ENCODE peak calls at places on chromosomes 13 and 19, in ten cellular contexts. V is IMR-90, M is vagina, D is Peyer's patch, F is stomach, P is ovary, S is transverse colon, Z is right lobe of liver, U is uterus, W is HCT116. G is an unnamed sample.

GRCh38 chr19:49875801-49876421 is 1.2 kb downstream of the AKT1S1 start:
- DNase-seq in V (peak), M (no peak), D (peak), F (no peak), P (peak), S (peak), Z (peak), U (peak), W (no peak), G (peak)

GRCh38 chr13:102045713-102046112 is 356.1 kb downstream of the FGF14 start:
- DNase-seq in V (no peak), M (no peak), D (no peak), F (no peak), P (no peak), S (no peak), Z (no peak), U (no peak), W (no peak), G (no peak)

GRCh38 chr13:31204592-31204991 is 4.8 kb downstream of the B3GLCT start:
- DNase-seq in V (peak), M (no peak), D (no peak), F (no peak), P (no peak), S (no peak), Z (no peak), U (peak), W (peak), G (no peak)

GRCh38 chr19:2976609-2977000 is 759 bp upstream of the TLE6 start:
- DNase-seq in V (no peak), M (no peak), D (no peak), F (no peak), P (no peak), S (no peak), Z (no peak), U (no peak), W (no peak), G (no peak)

GRCh38 chr13:41610426-41610825 is 153.1 kb downstream of the RGCC start:
- DNase-seq in V (peak), M (no peak), D (no peak), F (peak), P (no peak), S (no peak), Z (no peak), U (no peak), W (no peak), G (peak)

GRCh38 chr13:102846261-102847015 is 606 bp downstream of the ERCC5 start:
- DNase-seq in V (peak), M (no peak), D (peak), F (peak), P (no peak), S (peak), Z (peak), U (peak), W (peak), G (peak)

GRCh38 chr19:4722671-4723464 is 774 bp downstream of the DPP9 start:
- DNase-seq in V (peak), M (no peak), D (peak), F (peak), P (peak), S (no peak), Z (peak), U (peak), W (no peak), G (no peak)

GRCh38 chr13:27535546-27535945 is 84.8 kb downstream of the LNX2 start:
- DNase-seq in V (no peak), M (no peak), D (no peak), F (no peak), P (no peak), S (no peak), Z (no peak), U (no peak), W (no peak), G (no peak)

GRCh38 chr13:90375851-90376250 is 971.6 kb upstream of the MIR17HG start:
- DNase-seq in V (no peak), M (no peak), D (no peak), F (no peak), P (no peak), S (no peak), Z (no peak), U (no peak), W (no peak), G (no peak)

GRCh38 chr13:30679483-30680330 is 55.6 kb upstream of the ALOX5AP start:
- DNase-seq in V (peak), M (no peak), D (no peak), F (no peak), P (no peak), S (no peak), Z (no peak), U (no peak), W (no peak), G (no peak)

GRCh38 chr19:42206871-42207755 is 10.4 kb downstream of the DEDD2 start:
- DNase-seq in V (peak), M (no peak), D (no peak), F (no peak), P (no peak), S (peak), Z (no peak), U (no peak), W (no peak), G (no peak)

GRCh38 chr13:25372275-25373081 is 704 bp downstream of the ATP8A2 start:
- DNase-seq in V (no peak), M (no peak), D (no peak), F (no peak), P (no peak), S (no peak), Z (no peak), U (no peak), W (no peak), G (no peak)

GRCh38 chr19:49646586-49646985 is 4.6 kb downstream of the SCAF1 start:
- DNase-seq in V (no peak), M (no peak), D (no peak), F (no peak), P (no peak), S (no peak), Z (no peak), U (no peak), W (no peak), G (no peak)

GRCh38 chr19:55089279-55089944 is 13.7 kb downstream of the EPS8L1 start:
- DNase-seq in V (no peak), M (no peak), D (no peak), F (no peak), P (no peak), S (no peak), Z (no peak), U (no peak), W (no peak), G (no peak)

GRCh38 chr19:55092423-55093318 is 17.0 kb downstream of the EPS8L1 start:
- DNase-seq in V (no peak), M (no peak), D (no peak), F (no peak), P (no peak), S (no peak), Z (peak), U (no peak), W (no peak), G (no peak)

GRCh38 chr19:55090564-55090963 is 14.9 kb downstream of the EPS8L1 start:
- DNase-seq in V (no peak), M (no peak), D (no peak), F (no peak), P (no peak), S (no peak), Z (peak), U (no peak), W (no peak), G (no peak)

GRCh38 chr19:55091126-55091910 is 15.6 kb downstream of the EPS8L1 start:
- DNase-seq in V (no peak), M (no peak), D (no peak), F (no peak), P (no peak), S (no peak), Z (peak), U (no peak), W (no peak), G (no peak)

DNA sequence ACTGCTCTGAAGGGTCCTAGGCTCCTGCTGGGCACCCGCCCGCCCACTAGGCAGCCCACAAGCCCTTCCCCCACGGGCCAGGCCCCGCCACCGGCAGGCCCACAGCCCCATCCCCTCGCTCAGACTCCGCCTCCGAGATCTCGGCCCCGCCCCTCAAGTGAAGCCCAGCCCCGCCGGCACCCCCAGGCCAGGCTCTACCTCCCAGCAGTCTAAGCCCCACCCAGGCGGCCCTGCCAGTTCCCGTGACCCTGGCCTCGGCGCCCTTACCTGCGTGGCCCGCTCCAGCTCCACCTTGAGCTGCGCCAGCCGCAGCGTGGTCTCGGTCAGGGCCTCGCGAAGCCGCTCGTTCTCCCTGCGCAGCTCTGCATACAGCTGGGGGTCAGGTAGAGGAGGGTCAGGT is 16.3 kb downstream of the EPS8L1 start:
- DNase-seq in V (no peak), M (no peak), D (no peak), F (no peak), P (no peak), S (no peak), Z (peak), U (no peak), W (no peak), G (no peak)
- TF ChIP-seq POLR2A in V (no peak), M (no peak), D (no peak), F (no peak), P (no peak), S (no peak), Z (no peak), U (no peak), W (no peak), G (no peak)

DNA sequence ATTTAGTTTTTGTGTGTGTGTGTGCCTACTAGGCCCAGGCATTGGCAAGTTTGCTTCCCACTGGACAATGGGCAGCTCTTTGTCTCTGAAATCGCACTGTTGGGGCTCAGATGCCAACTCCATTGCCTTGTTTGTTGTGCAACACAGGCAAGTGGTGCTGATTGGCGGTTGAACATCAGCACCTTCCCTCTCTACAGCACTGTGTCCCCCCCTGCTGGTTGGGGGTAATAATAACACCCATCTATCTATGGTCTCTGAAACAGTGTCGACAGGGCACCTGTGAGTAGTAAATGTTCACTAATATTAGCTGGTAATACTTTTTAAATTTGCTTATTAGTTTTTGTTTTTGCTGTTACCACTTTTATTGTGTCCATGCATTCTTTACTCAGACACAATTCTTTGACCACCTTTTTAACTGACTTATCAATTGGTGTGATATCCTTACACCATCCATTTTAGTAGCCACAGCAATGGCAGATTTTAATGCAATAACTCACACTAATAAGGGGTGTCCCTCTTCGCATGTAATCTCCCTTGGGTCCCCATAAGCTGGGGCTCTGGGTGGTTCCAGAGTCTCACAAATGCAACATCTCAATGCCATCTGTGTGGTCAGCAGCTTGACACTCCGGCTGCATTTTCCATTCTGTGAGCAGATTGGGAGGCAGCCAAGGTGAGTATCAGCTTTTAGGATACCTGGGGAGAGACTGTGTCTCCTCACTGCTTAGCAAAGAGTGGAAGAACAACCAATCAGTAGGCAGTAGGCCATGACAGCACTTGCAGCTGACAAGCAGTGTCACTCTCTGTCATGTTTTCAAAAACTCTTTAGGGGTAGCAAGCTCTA is 47.7 kb upstream of the UQCRFS1 start:
- DNase-seq in V (peak), M (no peak), D (no peak), F (no peak), P (no peak), S (no peak), Z (no peak), U (no peak), W (peak), G (no peak)
- H3K4me3 ChIP-seq in V (no peak), M (no peak), D (no peak), F (no peak), P (no peak), S (no peak), Z (no peak), U (no peak), W (no peak), G (no peak)

DNA sequence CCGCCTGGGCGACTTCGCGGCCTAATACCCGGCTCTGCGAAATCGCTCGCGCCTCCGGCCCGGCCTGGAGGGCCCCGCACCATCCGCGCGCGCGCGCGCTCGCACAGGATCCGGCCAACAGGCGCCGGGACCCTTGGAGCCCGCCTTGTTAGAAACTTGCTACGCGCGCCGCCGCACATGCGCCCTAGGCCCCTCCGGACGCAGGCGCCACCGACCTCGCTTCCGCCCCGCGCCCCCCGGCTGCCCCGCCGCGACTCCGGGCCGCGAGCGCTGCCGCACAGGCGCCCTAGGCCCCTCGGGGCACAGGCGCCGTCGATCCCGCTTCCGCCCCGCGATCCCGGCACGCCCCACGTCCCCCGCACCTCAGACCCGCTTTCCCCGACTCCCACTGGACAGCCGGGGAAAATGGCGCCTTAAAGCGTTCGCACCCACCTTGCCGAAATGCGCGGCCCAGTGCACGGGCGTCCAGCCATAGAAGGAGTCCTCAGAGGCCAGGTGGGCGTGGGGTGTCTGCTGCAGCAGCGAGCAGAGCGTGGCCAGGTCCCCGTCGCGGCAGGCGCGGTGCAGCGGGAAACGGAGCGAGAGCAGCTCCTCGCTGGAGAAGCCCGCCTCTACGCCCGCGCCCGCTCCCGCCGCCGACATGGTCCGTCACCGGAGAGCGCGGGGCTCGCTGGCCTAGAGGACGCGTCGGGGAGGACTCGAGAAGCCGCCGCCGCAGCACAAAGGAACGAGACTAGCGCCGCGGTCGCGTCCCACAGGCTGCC is 394 bp downstream of the ANKRD10 start:
- DNase-seq in V (peak), M (no peak), D (peak), F (peak), P (peak), S (peak), Z (peak), U (peak), W (no peak), G (peak)
- TF ChIP-seq POLR2A in V (no peak), M (no peak), D (peak), F (no peak), P (peak), S (peak), Z (peak), U (peak), W (peak), G (no peak)

DNA sequence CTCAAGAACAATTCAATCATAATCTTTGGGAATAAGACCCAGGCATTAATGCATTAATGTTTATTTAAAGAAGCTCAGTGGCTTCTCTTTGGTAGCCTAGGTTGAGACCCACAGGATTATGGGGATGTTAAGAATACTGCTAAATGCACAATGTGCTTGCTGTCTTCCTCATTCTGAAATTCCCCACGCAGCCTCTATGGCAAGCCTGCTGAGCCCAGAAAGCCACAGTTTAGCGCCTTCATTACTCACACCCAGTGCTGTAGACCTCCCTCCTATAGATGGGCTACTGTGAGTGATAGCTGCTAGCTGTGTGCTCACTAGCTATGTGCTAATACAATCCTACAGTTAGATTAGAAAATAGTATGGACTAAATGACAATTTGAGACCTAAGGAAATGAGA is 90.6 kb downstream of the TNFSF13B start:
- DNase-seq in V (no peak), M (no peak), D (no peak), F (no peak), P (no peak), S (no peak), Z (no peak), U (no peak), W (no peak), G (no peak)
- H3K4me3 ChIP-seq in V (no peak), M (no peak), D (no peak), F (no peak), P (no peak), S (no peak), Z (no peak), U (no peak), W (no peak), G (no peak)

GRCh38 chr19:13885826-13886365 is 9.0 kb downstream of the NANOS3 start:
- DNase-seq in V (no peak), M (no peak), D (no peak), F (no peak), P (no peak), S (no peak), Z (no peak), U (no peak), W (no peak), G (no peak)

GRCh38 chr19:13882841-13883240 is 5.9 kb downstream of the NANOS3 start:
- DNase-seq in V (no peak), M (no peak), D (no peak), F (no peak), P (no peak), S (no peak), Z (no peak), U (no peak), W (no peak), G (no peak)

GRCh38 chr19:13883665-13884064 is 6.7 kb downstream of the NANOS3 start:
- DNase-seq in V (no peak), M (no peak), D (no peak), F (no peak), P (no peak), S (no peak), Z (no peak), U (no peak), W (no peak), G (no peak)

GRCh38 chr19:13887039-13887438 is 10.1 kb downstream of the NANOS3 start:
- DNase-seq in V (no peak), M (no peak), D (peak), F (peak), P (no peak), S (peak), Z (no peak), U (no peak), W (no peak), G (no peak)

GRCh38 chr19:13884726-13885591 is 8.0 kb downstream of the NANOS3 start:
- DNase-seq in V (no peak), M (no peak), D (peak), F (peak), P (no peak), S (peak), Z (no peak), U (no peak), W (no peak), G (no peak)
- TF ChIP-seq POLR2A in V (no peak), M (no peak), D (peak), F (no peak), P (no peak), S (peak), Z (no peak), U (no peak), W (no peak), G (no peak)

GRCh38 chr19:6522712-6523111 is 8.1 kb upstream of the TNFSF9 start:
- DNase-seq in V (no peak), M (no peak), D (no peak), F (no peak), P (no peak), S (no peak), Z (no peak), U (no peak), W (no peak), G (no peak)
- H3K4me3 ChIP-seq in V (no peak), M (no peak), D (no peak), F (no peak), P (no peak), S (no peak), Z (no peak), U (no peak), W (no peak), G (no peak)

GRCh38 chr13:110565296-110565695 is 3.8 kb upstream of the RAB20 start:
- DNase-seq in V (no peak), M (no peak), D (no peak), F (no peak), P (no peak), S (no peak), Z (no peak), U (no peak), W (no peak), G (peak)

GRCh38 chr13:110562696-110563462 is 1.4 kb upstream of the RAB20 start:
- DNase-seq in V (no peak), M (no peak), D (no peak), F (no peak), P (no peak), S (no peak), Z (no peak), U (no peak), W (no peak), G (no peak)

GRCh38 chr13:110566201-110566600 is 4.7 kb upstream of the RAB20 start:
- DNase-seq in V (no peak), M (no peak), D (no peak), F (no peak), P (no peak), S (no peak), Z (no peak), U (no peak), W (no peak), G (no peak)

GRCh38 chr13:110563463-110563774 is 1.9 kb upstream of the RAB20 start:
- DNase-seq in V (no peak), M (no peak), D (no peak), F (no peak), P (no peak), S (no peak), Z (no peak), U (no peak), W (no peak), G (no peak)

DNA sequence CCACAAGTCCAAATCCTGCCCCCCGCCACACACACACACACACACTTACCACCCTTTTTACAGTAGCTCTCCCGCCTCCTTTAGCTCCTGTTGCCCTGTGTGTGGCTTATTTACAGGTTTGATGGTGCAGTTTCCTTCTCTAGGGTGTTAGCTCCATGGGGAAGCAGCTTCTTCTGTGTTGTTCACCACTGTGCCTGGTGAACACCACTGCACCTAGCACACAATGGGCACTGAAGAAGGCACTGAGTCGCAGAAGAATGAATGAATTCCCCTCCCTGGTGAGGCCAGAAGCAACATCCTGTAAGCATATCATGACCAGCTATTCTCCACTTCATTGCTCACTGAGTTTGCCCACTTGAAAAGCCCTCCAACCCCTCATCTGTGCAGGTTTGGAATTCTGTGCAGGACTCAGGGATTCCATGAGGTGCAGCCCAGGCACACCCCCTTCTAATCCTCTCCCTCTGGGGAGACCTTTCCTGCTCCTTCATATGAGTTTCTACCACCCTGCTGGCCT is 3.0 kb upstream of the RAB20 start:
- DNase-seq in V (no peak), M (peak), D (no peak), F (no peak), P (no peak), S (no peak), Z (no peak), U (no peak), W (no peak), G (no peak)
- TF ChIP-seq POLR2A in V (no peak), M (no peak), D (no peak), F (no peak), P (no peak), S (no peak), Z (no peak), U (no peak), W (no peak), G (no peak)

G was measured in lower leg skin.